ENCODE peak calls at places on chromosome 13, in five cellular contexts. One of them, this sample, is unnamed.

GRCh38 chr13:42345367-42345766 is 73.4 kb downstream of the AKAP11 start:
- DNase-seq in endodermal cell: no peak
- DNase-seq in left ventricle myocardium inferior: no peak
- DNase-seq in AG09309: no peak
- DNase-seq in fibroblast of lung: no peak
- DNase-seq in this sample: no peak

GRCh38 chr13:29500426-29500825 is 95.1 kb downstream of the SLC7A1 start:
- DNase-seq in endodermal cell: no peak
- DNase-seq in left ventricle myocardium inferior: no peak
- DNase-seq in AG09309: no peak
- DNase-seq in fibroblast of lung: no peak
- DNase-seq in this sample: no peak

GRCh38 chr13:23966221-23966690 is 69.0 kb upstream of the C1QTNF9B start:
- DNase-seq in endodermal cell: no peak
- DNase-seq in left ventricle myocardium inferior: no peak
- DNase-seq in AG09309: no peak
- DNase-seq in fibroblast of lung: no peak
- DNase-seq in this sample: no peak

GRCh38 chr13:71625183-71625582 is 241.8 kb downstream of the DACH1 start:
- DNase-seq in endodermal cell: no peak
- DNase-seq in left ventricle myocardium inferior: no peak
- DNase-seq in AG09309: no peak
- DNase-seq in fibroblast of lung: peak
- DNase-seq in this sample: no peak

GRCh38 chr13:65603160-65603559 is 1627.0 kb downstream of the PCDH9 start:
- DNase-seq in endodermal cell: no peak
- DNase-seq in left ventricle myocardium inferior: no peak
- DNase-seq in AG09309: no peak
- DNase-seq in fibroblast of lung: no peak
- DNase-seq in this sample: no peak

GRCh38 chr13:30004204-30004603 is 153.8 kb upstream of the UBL3 start:
- DNase-seq in endodermal cell: no peak
- DNase-seq in left ventricle myocardium inferior: no peak
- DNase-seq in AG09309: no peak
- DNase-seq in fibroblast of lung: no peak
- DNase-seq in this sample: no peak

GRCh38 chr13:84821261-84821660 is 939.0 kb upstream of the SLITRK1 start:
- DNase-seq in endodermal cell: no peak
- DNase-seq in left ventricle myocardium inferior: no peak
- DNase-seq in AG09309: no peak
- DNase-seq in fibroblast of lung: peak
- DNase-seq in this sample: no peak

GRCh38 chr13:114136576-114136975 is 4.2 kb upstream of the RASA3 start:
- DNase-seq in endodermal cell: no peak
- DNase-seq in left ventricle myocardium inferior: no peak
- DNase-seq in AG09309: no peak
- DNase-seq in fibroblast of lung: no peak
- DNase-seq in this sample: no peak

GRCh38 chr13:29457299-29457698 is 138.2 kb downstream of the SLC7A1 start:
- DNase-seq in endodermal cell: no peak
- DNase-seq in left ventricle myocardium inferior: no peak
- DNase-seq in AG09309: peak
- DNase-seq in fibroblast of lung: peak
- DNase-seq in this sample: no peak

GRCh38 chr13:34247596-34247995 is 429.6 kb downstream of the RFC3 start:
- DNase-seq in endodermal cell: no peak
- DNase-seq in left ventricle myocardium inferior: no peak
- DNase-seq in AG09309: no peak
- DNase-seq in fibroblast of lung: no peak
- DNase-seq in this sample: peak

GRCh38 chr13:50144473-50145160 is 129.4 kb downstream of the KCNRG start:
- DNase-seq in endodermal cell: no peak
- DNase-seq in left ventricle myocardium inferior: no peak
- DNase-seq in AG09309: no peak
- DNase-seq in fibroblast of lung: no peak
- DNase-seq in this sample: no peak

GRCh38 chr13:64928704-64929499 is 2301.2 kb downstream of the PCDH9 start:
- DNase-seq in endodermal cell: no peak
- DNase-seq in left ventricle myocardium inferior: no peak
- DNase-seq in AG09309: peak
- DNase-seq in fibroblast of lung: peak
- DNase-seq in this sample: no peak

GRCh38 chr13:75250526-75251183 is 231.3 kb downstream of the TBC1D4 start:
- DNase-seq in endodermal cell: no peak
- DNase-seq in left ventricle myocardium inferior: no peak
- DNase-seq in AG09309: no peak
- DNase-seq in fibroblast of lung: peak
- DNase-seq in this sample: no peak

GRCh38 chr13:20136781-20137703 is 23.8 kb downstream of the GJA3 start:
- DNase-seq in endodermal cell: peak
- DNase-seq in left ventricle myocardium inferior: no peak
- DNase-seq in AG09309: no peak
- DNase-seq in fibroblast of lung: peak
- DNase-seq in this sample: no peak

GRCh38 chr13:43072394-43072793 is 49.0 kb downstream of the DNAJC15 start:
- DNase-seq in endodermal cell: no peak
- DNase-seq in left ventricle myocardium inferior: peak
- DNase-seq in AG09309: no peak
- DNase-seq in fibroblast of lung: no peak
- DNase-seq in this sample: no peak

GRCh38 chr13:24097667-24098066 is 62.9 kb upstream of the SPATA13 start:
- DNase-seq in endodermal cell: no peak
- DNase-seq in left ventricle myocardium inferior: no peak
- DNase-seq in AG09309: no peak
- DNase-seq in fibroblast of lung: no peak
- DNase-seq in this sample: no peak

GRCh38 chr13:85236431-85236830 is 562.8 kb downstream of the SLITRK6 start:
- DNase-seq in endodermal cell: no peak
- DNase-seq in left ventricle myocardium inferior: no peak
- DNase-seq in AG09309: no peak
- DNase-seq in fibroblast of lung: peak
- DNase-seq in this sample: peak

GRCh38 chr13:104320446-104320845 is 1254.2 kb upstream of the SLC10A2 start:
- DNase-seq in endodermal cell: no peak
- DNase-seq in left ventricle myocardium inferior: no peak
- DNase-seq in AG09309: no peak
- DNase-seq in fibroblast of lung: peak
- DNase-seq in this sample: no peak

GRCh38 chr13:76696370-76696769 is 189.8 kb downstream of the KCTD12 start:
- DNase-seq in endodermal cell: no peak
- DNase-seq in left ventricle myocardium inferior: no peak
- DNase-seq in AG09309: no peak
- DNase-seq in fibroblast of lung: peak
- DNase-seq in this sample: no peak

GRCh38 chr13:45396548-45397095 is 21.6 kb downstream of the SLC25A30 start:
- DNase-seq in endodermal cell: peak
- DNase-seq in left ventricle myocardium inferior: no peak
- DNase-seq in AG09309: no peak
- DNase-seq in fibroblast of lung: no peak
- DNase-seq in this sample: no peak

GRCh38 chr13:101307181-101307701 is 109.1 kb downstream of the NALCN start:
- DNase-seq in endodermal cell: no peak
- DNase-seq in left ventricle myocardium inferior: no peak
- DNase-seq in AG09309: peak
- DNase-seq in fibroblast of lung: peak
- DNase-seq in this sample: no peak

GRCh38 chr13:110149036-110149435 is 157.9 kb downstream of the COL4A1 start:
- DNase-seq in endodermal cell: no peak
- DNase-seq in left ventricle myocardium inferior: no peak
- DNase-seq in AG09309: peak
- DNase-seq in fibroblast of lung: peak
- DNase-seq in this sample: no peak

GRCh38 chr13:32829676-32830091 is 186.5 kb upstream of the KL start:
- DNase-seq in endodermal cell: peak
- DNase-seq in left ventricle myocardium inferior: no peak
- DNase-seq in AG09309: no peak
- DNase-seq in fibroblast of lung: peak
- DNase-seq in this sample: no peak

GRCh38 chr13:94620286-94620896 is 18.7 kb downstream of the GPR180 start:
- DNase-seq in endodermal cell: peak
- DNase-seq in left ventricle myocardium inferior: no peak
- DNase-seq in AG09309: no peak
- DNase-seq in fibroblast of lung: peak
- DNase-seq in this sample: no peak

GRCh38 chr13:63085851-63086250 is 1670.2 kb upstream of the PCDH20 start:
- DNase-seq in endodermal cell: peak
- DNase-seq in left ventricle myocardium inferior: no peak
- DNase-seq in AG09309: no peak
- DNase-seq in fibroblast of lung: no peak
- DNase-seq in this sample: no peak

GRCh38 chr13:104014803-104015645 is 948.8 kb upstream of the SLC10A2 start:
- DNase-seq in endodermal cell: no peak
- DNase-seq in left ventricle myocardium inferior: no peak
- DNase-seq in AG09309: no peak
- DNase-seq in fibroblast of lung: peak
- DNase-seq in this sample: no peak

GRCh38 chr13:76848596-76848995 is 37.6 kb downstream of the KCTD12 start:
- DNase-seq in endodermal cell: no peak
- DNase-seq in left ventricle myocardium inferior: peak
- DNase-seq in AG09309: no peak
- DNase-seq in fibroblast of lung: no peak
- DNase-seq in this sample: no peak

GRCh38 chr13:105276571-105276970 is 1258.9 kb downstream of the EFNB2 start:
- DNase-seq in endodermal cell: no peak
- DNase-seq in left ventricle myocardium inferior: no peak
- DNase-seq in AG09309: no peak
- DNase-seq in fibroblast of lung: no peak
- DNase-seq in this sample: no peak

GRCh38 chr13:33123066-33123940 is 107.1 kb downstream of the KL start:
- DNase-seq in endodermal cell: no peak
- DNase-seq in left ventricle myocardium inferior: peak
- DNase-seq in AG09309: no peak
- DNase-seq in fibroblast of lung: peak
- DNase-seq in this sample: no peak

GRCh38 chr13:32409561-32410440 is 18.1 kb downstream of the N4BP2L1 start:
- DNase-seq in endodermal cell: peak
- DNase-seq in left ventricle myocardium inferior: peak
- DNase-seq in AG09309: peak
- DNase-seq in fibroblast of lung: peak
- DNase-seq in this sample: no peak

GRCh38 chr13:63291701-63292100 is 1876.1 kb upstream of the PCDH20 start:
- DNase-seq in endodermal cell: no peak
- DNase-seq in left ventricle myocardium inferior: no peak
- DNase-seq in AG09309: no peak
- DNase-seq in fibroblast of lung: no peak
- DNase-seq in this sample: no peak

DNA sequence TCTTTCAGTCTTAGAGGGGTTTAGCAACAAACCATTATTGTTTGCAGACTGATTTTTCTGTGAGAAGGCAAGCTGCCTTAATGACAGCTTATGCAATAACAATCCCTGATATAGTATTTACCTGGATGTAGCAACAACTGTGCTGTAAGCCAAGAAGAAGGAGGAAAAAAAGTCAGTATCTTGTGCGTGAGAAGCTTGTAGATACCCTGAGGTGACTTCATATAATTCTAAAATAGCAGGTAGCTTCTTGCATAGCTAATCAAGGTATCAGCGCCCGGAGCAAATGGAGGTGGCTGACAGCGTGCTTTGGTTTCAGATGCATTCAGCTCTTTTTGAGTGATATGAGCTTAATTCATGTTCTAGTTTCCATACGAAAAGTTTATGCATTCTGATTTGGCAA is 309.8 kb downstream of the KLF5 start:
- DNase-seq in endodermal cell: no peak
- DNase-seq in left ventricle myocardium inferior: no peak
- DNase-seq in AG09309: no peak
- DNase-seq in fibroblast of lung: no peak
- DNase-seq in this sample: no peak
- H3K4me3 ChIP-seq in endodermal cell: no peak
- H3K4me3 ChIP-seq in left ventricle myocardium inferior: no peak
- H3K4me3 ChIP-seq in AG09309: no peak
- H3K4me3 ChIP-seq in fibroblast of lung: no peak
- H3K4me3 ChIP-seq in this sample: no peak

DNA sequence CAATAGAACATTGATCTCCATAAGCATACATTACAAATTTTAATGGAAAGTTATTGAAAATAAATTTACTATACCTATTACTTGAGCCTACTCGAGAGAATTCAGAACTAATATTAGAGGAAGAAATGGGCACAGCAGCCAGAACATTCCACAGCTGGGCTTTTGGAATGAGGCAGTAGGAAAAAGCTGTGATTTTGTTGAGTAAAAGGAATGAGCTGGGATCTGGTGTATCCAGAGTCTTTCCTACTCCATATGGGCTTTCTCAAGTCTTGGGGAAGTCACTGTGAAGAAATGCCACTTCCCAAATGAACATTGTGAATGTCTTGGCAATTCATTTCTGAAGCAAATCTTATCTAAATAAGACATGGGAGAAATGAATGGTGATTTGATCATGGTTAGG is 93.1 kb downstream of the CYSLTR2 start:
- DNase-seq in endodermal cell: no peak
- DNase-seq in left ventricle myocardium inferior: no peak
- DNase-seq in AG09309: no peak
- DNase-seq in fibroblast of lung: no peak
- DNase-seq in this sample: no peak
- H3K4me3 ChIP-seq in endodermal cell: no peak
- H3K4me3 ChIP-seq in left ventricle myocardium inferior: no peak
- H3K4me3 ChIP-seq in AG09309: no peak
- H3K4me3 ChIP-seq in fibroblast of lung: no peak
- H3K4me3 ChIP-seq in this sample: no peak

GRCh38 chr13:39575641-39576238 is 27.3 kb downstream of the LHFPL6 start:
- DNase-seq in endodermal cell: no peak
- DNase-seq in left ventricle myocardium inferior: no peak
- DNase-seq in AG09309: no peak
- DNase-seq in fibroblast of lung: no peak
- DNase-seq in this sample: no peak
- H3K4me3 ChIP-seq in endodermal cell: no peak
- H3K4me3 ChIP-seq in left ventricle myocardium inferior: peak
- H3K4me3 ChIP-seq in AG09309: no peak
- H3K4me3 ChIP-seq in fibroblast of lung: no peak
- H3K4me3 ChIP-seq in this sample: no peak

DNA sequence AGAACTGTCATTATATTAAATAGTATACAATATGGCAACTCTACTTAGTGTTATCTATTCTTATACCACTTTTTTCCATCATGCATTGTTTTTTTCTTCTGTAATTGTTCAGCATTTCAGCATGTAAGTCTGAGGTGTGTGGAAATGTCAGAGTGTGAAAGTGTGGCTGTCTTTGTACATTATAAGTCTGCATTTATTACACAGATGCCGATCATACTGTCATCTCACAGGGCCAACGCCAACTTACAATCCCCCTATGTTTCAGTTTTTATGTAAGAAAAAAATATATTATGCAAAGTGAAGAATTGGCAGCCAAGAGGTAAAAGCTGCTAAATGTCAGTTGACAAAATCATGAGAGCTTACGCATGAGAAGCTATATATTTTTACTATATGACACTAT is 42.9 kb upstream of the PCDH17 start:
- DNase-seq in endodermal cell: no peak
- DNase-seq in left ventricle myocardium inferior: no peak
- DNase-seq in AG09309: no peak
- DNase-seq in fibroblast of lung: no peak
- DNase-seq in this sample: no peak
- H3K4me3 ChIP-seq in endodermal cell: no peak
- H3K4me3 ChIP-seq in left ventricle myocardium inferior: no peak
- H3K4me3 ChIP-seq in AG09309: no peak
- H3K4me3 ChIP-seq in fibroblast of lung: no peak
- H3K4me3 ChIP-seq in this sample: no peak

This sample was measured in LNCaP clone FGC.